ENCODE peak calls at places on chromosome 2, in four cellular contexts. P is A549, J is GM12878, Q is SK-N-SH. H is an unnamed sample.

GRCh38 chr2:241223211-241224067 is 35.0 kb downstream of the ANO7 start:
- DNase-seq in P (no peak), J (no peak), Q (no peak), H (peak)

GRCh38 chr2:183037281-183037659 is 987 bp downstream of the NCKAP1 start:
- DNase-seq in P (no peak), J (no peak), Q (no peak), H (peak)

GRCh38 chr2:215903208-215903607 is 110.1 kb downstream of the MREG start:
- DNase-seq in P (no peak), J (no peak), Q (no peak), H (no peak)

GRCh38 chr2:239225456-239225855 is 175.4 kb downstream of the HDAC4 start:
- DNase-seq in P (no peak), J (no peak), Q (no peak), H (no peak)

GRCh38 chr2:132582360-132582759 is 87.6 kb downstream of the LYPD1 start:
- DNase-seq in P (no peak), J (no peak), Q (no peak), H (no peak)

GRCh38 chr2:238143239-238143951 is 4.9 kb downstream of the KLHL30 start:
- DNase-seq in P (peak), J (no peak), Q (no peak), H (no peak)

GRCh38 chr2:198441246-198441645 is 636.9 kb downstream of the PLCL1 start:
- DNase-seq in P (no peak), J (no peak), Q (no peak), H (no peak)

GRCh38 chr2:44964704-44965343 is 23.3 kb downstream of the SIX3 start:
- DNase-seq in P (no peak), J (no peak), Q (peak), H (no peak)

GRCh38 chr2:121187351-121187921 is 97.6 kb downstream of the TFCP2L1 start:
- DNase-seq in P (no peak), J (no peak), Q (no peak), H (no peak)

GRCh38 chr2:121191191-121192170 is 93.5 kb downstream of the TFCP2L1 start:
- DNase-seq in P (no peak), J (no peak), Q (no peak), H (no peak)

GRCh38 chr2:121187922-121188411 is 97.0 kb downstream of the TFCP2L1 start:
- DNase-seq in P (no peak), J (no peak), Q (no peak), H (no peak)

GRCh38 chr2:121189656-121190381 is 95.2 kb downstream of the TFCP2L1 start:
- DNase-seq in P (no peak), J (no peak), Q (peak), H (no peak)

GRCh38 chr2:121189011-121189410 is 96.0 kb downstream of the TFCP2L1 start:
- DNase-seq in P (no peak), J (no peak), Q (no peak), H (no peak)
- TF ChIP-seq PBX3 in P (no peak), J (no peak), Q (no peak), H (no peak)

GRCh38 chr2:15385184-15385583 is 175.9 kb downstream of the NBAS start:
- DNase-seq in P (no peak), J (no peak), Q (peak), H (no peak)

GRCh38 chr2:15388406-15389325 is 172.5 kb downstream of the NBAS start:
- DNase-seq in P (no peak), J (no peak), Q (no peak), H (peak)

GRCh38 chr2:15378148-15378908 is 182.8 kb downstream of the NBAS start:
- DNase-seq in P (no peak), J (no peak), Q (no peak), H (no peak)

GRCh38 chr2:15389326-15389700 is 171.8 kb downstream of the NBAS start:
- DNase-seq in P (no peak), J (no peak), Q (no peak), H (no peak)

GRCh38 chr2:15383695-15384350 is 177.3 kb downstream of the NBAS start:
- DNase-seq in P (no peak), J (no peak), Q (peak), H (no peak)
- TF ChIP-seq PBX3 in P (no peak), J (no peak), Q (no peak), H (no peak)

GRCh38 chr2:95333056-95333455 is 35.9 kb downstream of the KCNIP3 start:
- DNase-seq in P (no peak), J (no peak), Q (no peak), H (no peak)
- TF ChIP-seq PBX3 in P (no peak), J (no peak), Q (no peak), H (no peak)

GRCh38 chr2:31140151-31140550 is 1.9 kb upstream of the GALNT14 start:
- DNase-seq in P (no peak), J (no peak), Q (no peak), H (no peak)
- TF ChIP-seq PBX3 in P (no peak), J (no peak), Q (no peak), H (no peak)

H was measured in HepG2.